ENCODE peak calls at places on chromosomes 2 and 18, in seven cellular contexts. One of them, this sample, is unnamed.
A peak's percentile ranks its signal among the peaks of the same experiment; 100 is the strongest.

GRCh38 chr18:64474279-64474678 is 325.4 kb upstream of the LINC00305 start:
- DNase-seq in spleen: no peak
- DNase-seq in fibroblast of lung: no peak
- DNase-seq in GM23338: no peak
- DNase-seq in HCT116: no peak
- DNase-seq in CD4-positive, CD25-positive, alpha-beta regulatory T cell: no peak
- DNase-seq in foreskin keratinocyte: no peak
- DNase-seq in this sample: no peak

GRCh38 chr2:199458017-199458805 is 472 bp upstream of the SATB2 start:
- DNase-seq in fibroblast of lung: peak; percentile 63
- DNase-seq in spleen: peak; percentile 84
- DNase-seq in HCT116: peak; percentile 22
- DNase-seq in GM23338: peak; percentile 64
- DNase-seq in CD4-positive, CD25-positive, alpha-beta regulatory T cell: no peak
- DNase-seq in foreskin keratinocyte: no peak
- DNase-seq in this sample: peak; percentile 67

GRCh38 chr2:144259332-144259731 is 260.6 kb downstream of the ZEB2 start:
- DNase-seq in CD4-positive, CD25-positive, alpha-beta regulatory T cell: no peak
- DNase-seq in HCT116: no peak
- DNase-seq in fibroblast of lung: no peak
- DNase-seq in GM23338: no peak
- DNase-seq in foreskin keratinocyte: no peak
- DNase-seq in spleen: no peak
- DNase-seq in this sample: no peak

GRCh38 chr2:118224888-118225264 is 136.6 kb downstream of the INSIG2 start:
- DNase-seq in spleen: no peak
- DNase-seq in GM23338: peak; percentile 72
- DNase-seq in CD4-positive, CD25-positive, alpha-beta regulatory T cell: no peak
- DNase-seq in HCT116: no peak
- DNase-seq in foreskin keratinocyte: no peak
- DNase-seq in fibroblast of lung: no peak
- DNase-seq in this sample: no peak

GRCh38 chr2:144516981-144517824 is 2.7 kb downstream of the ZEB2 start:
- DNase-seq in fibroblast of lung: peak; percentile 97
- DNase-seq in spleen: peak; percentile 91
- DNase-seq in GM23338: peak; percentile 66
- DNase-seq in CD4-positive, CD25-positive, alpha-beta regulatory T cell: peak; percentile 41
- DNase-seq in foreskin keratinocyte: peak; percentile 42
- DNase-seq in HCT116: no peak
- DNase-seq in this sample: peak; percentile 77

GRCh38 chr2:159592446-159592845 is 23.9 kb downstream of the BAZ2B start:
- DNase-seq in HCT116: no peak
- DNase-seq in GM23338: no peak
- DNase-seq in spleen: no peak
- DNase-seq in foreskin keratinocyte: no peak
- DNase-seq in fibroblast of lung: no peak
- DNase-seq in CD4-positive, CD25-positive, alpha-beta regulatory T cell: no peak
- DNase-seq in this sample: no peak

GRCh38 chr2:162344617-162344950 is 652 bp downstream of the GCA start:
- DNase-seq in CD4-positive, CD25-positive, alpha-beta regulatory T cell: no peak
- DNase-seq in foreskin keratinocyte: peak; percentile 6
- DNase-seq in GM23338: no peak
- DNase-seq in HCT116: no peak
- DNase-seq in spleen: peak; percentile 84
- DNase-seq in fibroblast of lung: no peak
- DNase-seq in this sample: no peak

GRCh38 chr2:229133155-229133772 is 137.8 kb downstream of the PID1 start:
- DNase-seq in foreskin keratinocyte: peak; percentile 24
- DNase-seq in CD4-positive, CD25-positive, alpha-beta regulatory T cell: no peak
- DNase-seq in GM23338: peak; percentile 64
- DNase-seq in fibroblast of lung: peak; percentile 56
- DNase-seq in HCT116: peak; percentile 50
- DNase-seq in spleen: no peak
- DNase-seq in this sample: no peak

GRCh38 chr2:70607121-70607551 is 53.5 kb upstream of the TGFA start:
- DNase-seq in fibroblast of lung: peak; percentile 49
- DNase-seq in spleen: no peak
- DNase-seq in GM23338: no peak
- DNase-seq in CD4-positive, CD25-positive, alpha-beta regulatory T cell: no peak
- DNase-seq in foreskin keratinocyte: peak; percentile 73
- DNase-seq in HCT116: no peak
- DNase-seq in this sample: no peak

GRCh38 chr2:216691210-216691741 is 4.1 kb downstream of the IGFBP5 start:
- DNase-seq in GM23338: peak; percentile 81
- DNase-seq in spleen: no peak
- DNase-seq in fibroblast of lung: peak; percentile 86
- DNase-seq in CD4-positive, CD25-positive, alpha-beta regulatory T cell: no peak
- DNase-seq in HCT116: no peak
- DNase-seq in foreskin keratinocyte: no peak
- DNase-seq in this sample: peak; percentile 75

GRCh38 chr2:112004246-112004645 is 50.8 kb upstream of the TMEM87B start:
- DNase-seq in fibroblast of lung: peak; percentile 16
- DNase-seq in HCT116: no peak
- DNase-seq in GM23338: no peak
- DNase-seq in spleen: peak; percentile 90
- DNase-seq in foreskin keratinocyte: no peak
- DNase-seq in CD4-positive, CD25-positive, alpha-beta regulatory T cell: no peak
- DNase-seq in this sample: peak; percentile 78

GRCh38 chr2:31384351-31384750 is 30.2 kb downstream of the XDH start:
- DNase-seq in GM23338: no peak
- DNase-seq in spleen: no peak
- DNase-seq in fibroblast of lung: peak; percentile 98
- DNase-seq in HCT116: peak; percentile 51
- DNase-seq in CD4-positive, CD25-positive, alpha-beta regulatory T cell: no peak
- DNase-seq in foreskin keratinocyte: peak; percentile 96
- DNase-seq in this sample: no peak

GRCh38 chr2:160558531-160558930 is 64.9 kb upstream of the RBMS1 start:
- DNase-seq in foreskin keratinocyte: no peak
- DNase-seq in HCT116: no peak
- DNase-seq in GM23338: no peak
- DNase-seq in spleen: no peak
- DNase-seq in fibroblast of lung: no peak
- DNase-seq in CD4-positive, CD25-positive, alpha-beta regulatory T cell: no peak
- DNase-seq in this sample: no peak

GRCh38 chr2:233892793-233893192 is 24.4 kb upstream of the TRPM8 start:
- DNase-seq in HCT116: no peak
- DNase-seq in spleen: no peak
- DNase-seq in CD4-positive, CD25-positive, alpha-beta regulatory T cell: no peak
- DNase-seq in foreskin keratinocyte: no peak
- DNase-seq in fibroblast of lung: no peak
- DNase-seq in GM23338: no peak
- DNase-seq in this sample: no peak

GRCh38 chr2:196594158-196594557 is 45.4 kb upstream of the CCDC150 start:
- DNase-seq in GM23338: no peak
- DNase-seq in fibroblast of lung: no peak
- DNase-seq in spleen: no peak
- DNase-seq in HCT116: no peak
- DNase-seq in CD4-positive, CD25-positive, alpha-beta regulatory T cell: no peak
- DNase-seq in foreskin keratinocyte: no peak
- DNase-seq in this sample: no peak

GRCh38 chr2:70886541-70886987 is 49.1 kb upstream of the ATP6V1B1 start:
- DNase-seq in HCT116: no peak
- DNase-seq in foreskin keratinocyte: no peak
- DNase-seq in spleen: no peak
- DNase-seq in CD4-positive, CD25-positive, alpha-beta regulatory T cell: no peak
- DNase-seq in fibroblast of lung: no peak
- DNase-seq in GM23338: peak; percentile 56
- DNase-seq in this sample: peak; percentile 46

GRCh38 chr2:18153741-18154140 is 275.3 kb downstream of the KCNS3 start:
- DNase-seq in foreskin keratinocyte: no peak
- DNase-seq in HCT116: no peak
- DNase-seq in fibroblast of lung: no peak
- DNase-seq in GM23338: no peak
- DNase-seq in spleen: no peak
- DNase-seq in CD4-positive, CD25-positive, alpha-beta regulatory T cell: no peak
- DNase-seq in this sample: no peak

GRCh38 chr2:72825271-72826155 is at the start of gene EXOC6B:
- DNase-seq in CD4-positive, CD25-positive, alpha-beta regulatory T cell: peak; percentile 82
- DNase-seq in spleen: peak; percentile 95
- DNase-seq in fibroblast of lung: peak; percentile 88
- DNase-seq in foreskin keratinocyte: peak; percentile 68
- DNase-seq in HCT116: peak; percentile 83
- DNase-seq in GM23338: peak; percentile 98
- DNase-seq in this sample: peak; percentile 97

GRCh38 chr18:9987355-9987754 is 73.5 kb downstream of the VAPA start:
- DNase-seq in GM23338: no peak
- DNase-seq in fibroblast of lung: peak; percentile 30
- DNase-seq in spleen: no peak
- DNase-seq in CD4-positive, CD25-positive, alpha-beta regulatory T cell: no peak
- DNase-seq in foreskin keratinocyte: no peak
- DNase-seq in HCT116: no peak
- DNase-seq in this sample: no peak
- H3K27ac ChIP-seq in GM23338: no peak overlapping the region
- H3K27ac ChIP-seq in fibroblast of lung: no peak overlapping the region
- H3K27ac ChIP-seq in spleen: no peak overlapping the region
- H3K27ac ChIP-seq in CD4-positive, CD25-positive, alpha-beta regulatory T cell: no peak overlapping the region
- H3K27ac ChIP-seq in foreskin keratinocyte: no peak overlapping the region
- H3K27ac ChIP-seq in HCT116: no peak overlapping the region
- H3K27ac ChIP-seq in this sample: no peak overlapping the region

DNA sequence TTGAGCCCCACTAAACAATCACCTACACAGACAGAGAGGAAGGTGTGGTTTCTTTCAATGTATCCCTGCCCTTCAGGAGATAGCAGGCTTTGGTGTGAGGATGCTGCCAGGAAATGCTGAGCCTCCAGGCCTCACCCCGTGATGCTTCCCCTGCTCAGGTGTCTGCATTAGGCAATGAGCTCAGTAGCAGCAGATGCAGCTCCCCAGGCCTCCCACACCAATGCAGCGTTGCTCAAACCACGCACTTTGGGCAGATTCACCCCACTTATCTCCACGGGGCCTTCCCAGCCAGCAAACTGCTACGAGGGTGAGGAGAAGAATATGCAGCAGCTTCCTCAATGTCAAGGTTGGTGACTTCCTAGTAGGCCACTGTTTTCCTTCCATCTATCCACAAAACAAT is 229.3 kb upstream of the PXDN start:
- DNase-seq in HCT116: no peak
- DNase-seq in CD4-positive, CD25-positive, alpha-beta regulatory T cell: no peak
- DNase-seq in spleen: no peak
- DNase-seq in foreskin keratinocyte: no peak
- DNase-seq in fibroblast of lung: no peak
- DNase-seq in GM23338: no peak
- DNase-seq in this sample: no peak
- H3K27ac ChIP-seq in HCT116: no peak overlapping the region
- H3K27ac ChIP-seq in CD4-positive, CD25-positive, alpha-beta regulatory T cell: no peak overlapping the region
- H3K27ac ChIP-seq in spleen: no peak overlapping the region
- H3K27ac ChIP-seq in foreskin keratinocyte: no peak overlapping the region
- H3K27ac ChIP-seq in fibroblast of lung: no peak overlapping the region
- H3K27ac ChIP-seq in GM23338: no peak overlapping the region
- H3K27ac ChIP-seq in this sample: no peak overlapping the region

GRCh38 chr2:16663121-16663905 is 2.3 kb downstream of the CYRIA start:
- DNase-seq in spleen: no peak
- DNase-seq in CD4-positive, CD25-positive, alpha-beta regulatory T cell: no peak
- DNase-seq in HCT116: no peak
- DNase-seq in foreskin keratinocyte: no peak
- DNase-seq in GM23338: no peak
- DNase-seq in fibroblast of lung: no peak
- DNase-seq in this sample: no peak
- H3K27ac ChIP-seq in spleen: peak overlapping the region; percentile 95
- H3K27ac ChIP-seq in CD4-positive, CD25-positive, alpha-beta regulatory T cell: no peak overlapping the region
- H3K27ac ChIP-seq in HCT116: no peak overlapping the region
- H3K27ac ChIP-seq in foreskin keratinocyte: no peak overlapping the region
- H3K27ac ChIP-seq in GM23338: no peak overlapping the region
- H3K27ac ChIP-seq in fibroblast of lung: no peak overlapping the region
- H3K27ac ChIP-seq in this sample: peak overlapping the region; percentile 79

GRCh38 chr2:43083278-43083677 is 143.1 kb downstream of the ZFP36L2 start:
- DNase-seq in spleen: peak; percentile 50
- DNase-seq in fibroblast of lung: no peak
- DNase-seq in foreskin keratinocyte: no peak
- DNase-seq in CD4-positive, CD25-positive, alpha-beta regulatory T cell: no peak
- DNase-seq in GM23338: no peak
- DNase-seq in HCT116: no peak
- DNase-seq in this sample: no peak

GRCh38 chr2:43082111-43082877 is 144.1 kb downstream of the ZFP36L2 start:
- DNase-seq in GM23338: no peak
- DNase-seq in HCT116: no peak
- DNase-seq in foreskin keratinocyte: peak; percentile 85
- DNase-seq in fibroblast of lung: peak; percentile 86
- DNase-seq in spleen: peak; percentile 56
- DNase-seq in CD4-positive, CD25-positive, alpha-beta regulatory T cell: no peak
- DNase-seq in this sample: no peak

GRCh38 chr2:43084699-43085091 is 141.7 kb downstream of the ZFP36L2 start:
- DNase-seq in GM23338: no peak
- DNase-seq in foreskin keratinocyte: no peak
- DNase-seq in spleen: no peak
- DNase-seq in fibroblast of lung: peak; percentile 87
- DNase-seq in HCT116: no peak
- DNase-seq in CD4-positive, CD25-positive, alpha-beta regulatory T cell: no peak
- DNase-seq in this sample: no peak

GRCh38 chr2:43082878-43083261 is 143.5 kb downstream of the ZFP36L2 start:
- DNase-seq in fibroblast of lung: no peak
- DNase-seq in foreskin keratinocyte: no peak
- DNase-seq in GM23338: no peak
- DNase-seq in spleen: peak; percentile 28
- DNase-seq in CD4-positive, CD25-positive, alpha-beta regulatory T cell: no peak
- DNase-seq in HCT116: no peak
- DNase-seq in this sample: no peak

DNA sequence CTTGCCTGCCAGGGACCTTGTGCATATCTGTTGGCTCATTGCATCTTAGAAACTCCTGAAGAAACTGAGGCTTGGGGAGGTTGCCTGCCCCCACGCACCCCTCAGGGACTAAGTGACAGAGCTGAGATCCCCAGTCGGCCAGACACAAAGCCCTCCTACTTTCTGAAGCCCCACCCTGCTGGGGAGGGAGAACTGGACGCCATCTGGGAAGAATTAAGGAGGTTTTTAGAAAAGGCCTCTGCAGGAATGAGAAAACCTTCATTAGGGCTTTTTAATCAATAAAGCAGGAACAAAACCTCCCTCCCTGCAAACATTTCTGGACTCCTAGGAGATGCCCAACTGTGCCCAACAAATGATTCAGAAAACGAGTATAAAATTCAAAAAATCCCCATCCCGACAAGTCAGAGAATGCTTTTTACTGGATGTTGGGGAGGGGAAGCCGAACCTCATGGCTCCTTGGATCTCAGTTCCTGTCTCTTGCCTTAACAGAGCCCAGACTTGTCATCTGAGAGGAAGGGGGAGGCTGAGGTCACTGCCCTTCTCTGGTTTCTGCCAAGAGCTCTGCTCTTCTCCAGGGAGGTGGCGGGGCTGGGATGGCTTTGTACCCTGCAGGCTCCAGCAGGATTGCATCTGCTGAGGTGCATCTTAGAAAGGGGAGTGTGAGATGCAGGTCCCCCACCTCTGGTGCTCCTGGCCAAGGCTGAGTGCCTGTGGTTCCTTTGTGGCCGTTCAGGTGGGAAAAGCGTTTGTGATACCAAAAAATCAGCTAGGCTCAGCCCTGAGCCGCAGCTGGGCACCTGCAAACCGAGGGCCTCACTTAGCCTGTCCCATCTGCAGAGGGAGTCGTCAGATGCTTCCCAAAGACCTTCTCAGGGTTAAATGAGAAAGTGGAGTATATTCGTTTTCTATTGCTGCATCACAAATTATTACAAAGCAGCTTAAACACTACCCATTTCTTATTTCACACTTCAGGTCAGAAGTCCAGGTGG is 142.4 kb downstream of the ZFP36L2 start:
- DNase-seq in foreskin keratinocyte: peak; percentile 97
- DNase-seq in CD4-positive, CD25-positive, alpha-beta regulatory T cell: no peak
- DNase-seq in fibroblast of lung: peak; percentile 69
- DNase-seq in HCT116: no peak
- DNase-seq in spleen: no peak
- DNase-seq in GM23338: peak; percentile 39
- DNase-seq in this sample: no peak
- H3K27ac ChIP-seq in foreskin keratinocyte: peak overlapping the region; percentile 97
- H3K27ac ChIP-seq in CD4-positive, CD25-positive, alpha-beta regulatory T cell: no peak overlapping the region
- H3K27ac ChIP-seq in fibroblast of lung: peak overlapping the region; percentile 92
- H3K27ac ChIP-seq in HCT116: no peak overlapping the region
- H3K27ac ChIP-seq in spleen: peak overlapping the region; percentile 86
- H3K27ac ChIP-seq in GM23338: no peak overlapping the region
- H3K27ac ChIP-seq in this sample: peak overlapping the region; percentile 88